ENCODE peak calls at places on chromosomes 5 and 9, in nine cellular contexts. X is right lobe of liver, Y is endothelial cell of umbilical vein, D is fibroblast of lung, I is WERI-Rb-1, C is left ventricle myocardium inferior, K is tibial artery, R is body of pancreas, E is AG10803. Q is an unnamed sample.

GRCh38 chr9:133708770-133709611 is 29.2 kb downstream of the SARDH start:
- DNase-seq in R (peak; percentile 4), X (no peak), Y (no peak), C (no peak), I (peak; percentile 94), D (no peak), E (no peak), K (peak; percentile 54), Q (peak; percentile 78)

GRCh38 chr5:69368458-69369368 is 607 bp downstream of the AK6 start:
- DNase-seq in C (no peak), X (no peak), R (no peak), K (no peak), I (no peak), Y (peak; percentile 59), D (peak; percentile 56), E (no peak), Q (peak; percentile 5)

GRCh38 chr5:56356121-56356875 is 123.2 kb upstream of the ANKRD55 start:
- DNase-seq in K (no peak), C (no peak), E (no peak), Y (peak; percentile 59), X (no peak), D (no peak), I (no peak), R (no peak), Q (peak; percentile 13)

GRCh38 chr5:170791325-170791954 is 7.9 kb downstream of the GABRP start:
- DNase-seq in K (peak; percentile 74), X (peak; percentile 62), Y (peak; percentile 66), E (peak; percentile 56), C (peak; percentile 54), I (peak; percentile 71), D (peak; percentile 54), R (peak; percentile 84), Q (peak; percentile 68)

GRCh38 chr5:173640166-173640804 is 23.8 kb upstream of the BOD1 start:
- DNase-seq in Y (no peak), E (no peak), X (peak; percentile 8), K (no peak), I (no peak), R (no peak), C (no peak), D (no peak), Q (no peak)

GRCh38 chr9:137067860-137068538 is 2.4 kb downstream of the SAPCD2 start:
- DNase-seq in C (peak; percentile 77), I (peak; percentile 86), X (peak; percentile 85), E (peak; percentile 66), D (peak; percentile 76), Y (peak; percentile 74), R (peak; percentile 84), K (peak; percentile 83), Q (peak; percentile 82)

GRCh38 chr9:117526674-117527073 is 111.8 kb upstream of the ASTN2 start:
- DNase-seq in Y (no peak), R (no peak), I (no peak), E (no peak), X (no peak), K (no peak), D (no peak), C (no peak), Q (no peak)

GRCh38 chr5:84430863-84431663 is 46.4 kb upstream of the EDIL3 start:
- DNase-seq in X (no peak), I (no peak), C (no peak), R (no peak), D (no peak), E (peak; percentile 3), Y (no peak), K (no peak), Q (no peak)

GRCh38 chr9:77016526-77017504 is 2.6 kb upstream of the FOXB2 start:
- DNase-seq in R (no peak), K (no peak), I (no peak), E (no peak), D (no peak), X (no peak), Y (no peak), C (no peak), Q (peak; percentile 26)

GRCh38 chr9:123642291-123643278 is 286.6 kb downstream of the CRB2 start:
- DNase-seq in K (peak; percentile 74), E (no peak), C (peak; percentile 36), R (peak; percentile 49), X (no peak), Y (no peak), D (peak; percentile 67), I (peak; percentile 89), Q (no peak)

GRCh38 chr5:4766101-4766500 is 374.0 kb upstream of the ADAMTS16 start:
- DNase-seq in C (no peak), I (no peak), D (no peak), E (no peak), K (no peak), R (no peak), Y (no peak), X (no peak), Q (no peak)

GRCh38 chr5:4907636-4908035 is 232.5 kb upstream of the ADAMTS16 start:
- DNase-seq in R (no peak), E (no peak), C (no peak), Y (no peak), K (no peak), D (no peak), X (no peak), I (no peak), Q (no peak)

GRCh38 chr9:113579270-113580040 is 115.9 kb downstream of the RGS3 start:
- DNase-seq in K (no peak), Y (no peak), R (no peak), C (peak; percentile 63), D (no peak), I (no peak), X (peak; percentile 57), E (no peak), Q (no peak)

GRCh38 chr5:11468334-11469039 is 435.8 kb downstream of the CTNND2 start:
- DNase-seq in K (no peak), D (no peak), R (no peak), Y (no peak), C (no peak), E (no peak), I (no peak), X (no peak), Q (no peak)

GRCh38 chr9:121744002-121744686 is 92.7 kb downstream of the DAB2IP start:
- DNase-seq in R (peak; percentile 76), E (peak; percentile 75), Y (peak; percentile 57), K (peak; percentile 90), X (peak; percentile 80), C (peak; percentile 65), D (peak; percentile 49), I (peak; percentile 80), Q (peak; percentile 51)

GRCh38 chr5:96778409-96778808 is 29.3 kb downstream of the ERAP1 start:
- DNase-seq in E (no peak), D (no peak), X (no peak), C (no peak), I (no peak), R (peak; percentile 39), K (no peak), Y (no peak), Q (no peak)

GRCh38 chr9:128249914-128250838 is 25.6 kb downstream of the GOLGA2 start:
- DNase-seq in E (peak; percentile 55), I (peak; percentile 81), R (peak; percentile 96), Y (peak; percentile 82), X (peak; percentile 79), K (peak; percentile 82), C (peak; percentile 75), D (peak; percentile 47), Q (peak; percentile 99)
- TF ChIP-seq CTCF in E (no peak), I (no peak), R (no peak), Y (no peak), X (no peak), K (no peak), C (no peak), D (no peak), Q (no peak)

GRCh38 chr5:129113867-129114266 is 19.3 kb downstream of the ISOC1 start:
- DNase-seq in R (no peak), I (no peak), X (no peak), Y (no peak), D (no peak), E (no peak), K (no peak), C (no peak), Q (no peak)
- TF ChIP-seq CTCF in R (peak; percentile 20), I (no peak), X (peak; percentile 37), Y (no peak), D (no peak), E (no peak), K (no peak), C (peak; percentile 24), Q (no peak)

GRCh38 chr9:34399729-34400128 is 23.0 kb upstream of the MYORG start:
- DNase-seq in D (no peak), E (no peak), I (no peak), C (no peak), Y (no peak), K (no peak), X (no peak), R (no peak), Q (no peak)

GRCh38 chr9:34403554-34404380 is 27.1 kb upstream of the MYORG start:
- DNase-seq in D (peak; percentile 70), E (peak; percentile 56), Y (peak; percentile 66), X (peak; percentile 84), K (peak; percentile 75), I (peak; percentile 79), C (peak; percentile 59), R (peak; percentile 75), Q (peak; percentile 82)

GRCh38 chr9:34398875-34399274 is 22.2 kb upstream of the MYORG start:
- DNase-seq in I (no peak), K (no peak), X (no peak), C (no peak), Y (no peak), R (no peak), E (no peak), D (no peak), Q (no peak)

GRCh38 chr9:34400686-34401602 is 24.2 kb upstream of the MYORG start:
- DNase-seq in C (no peak), R (no peak), E (no peak), I (no peak), K (no peak), X (no peak), D (no peak), Y (no peak), Q (no peak)

DNA sequence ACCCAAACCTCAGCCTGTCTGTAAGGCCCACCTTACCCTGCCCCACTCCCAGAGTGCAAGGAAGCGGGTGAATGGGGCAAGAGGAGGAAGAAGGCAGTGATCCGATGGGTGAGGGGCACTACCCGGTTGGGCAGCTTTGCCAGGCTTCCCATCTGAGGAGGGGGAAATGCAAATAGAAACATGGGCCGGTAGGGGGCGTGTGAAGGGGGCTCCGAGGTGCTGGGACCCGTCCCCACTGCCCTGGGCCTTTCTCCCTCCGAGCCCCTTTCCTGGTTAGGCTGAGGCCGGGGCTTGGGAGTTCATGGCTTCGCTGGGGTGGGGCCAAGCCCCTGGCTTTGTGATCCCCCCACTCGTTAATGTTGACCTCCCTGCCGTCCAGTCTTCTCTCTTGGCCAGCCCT is 23.6 kb upstream of the MYORG start:
- DNase-seq in R (no peak), K (no peak), I (no peak), X (no peak), C (no peak), D (no peak), Y (no peak), E (no peak), Q (peak; percentile 26)
- TF ChIP-seq CTCF in R (no peak), K (no peak), I (no peak), X (no peak), C (no peak), D (no peak), Y (no peak), E (no peak), Q (no peak)

DNA sequence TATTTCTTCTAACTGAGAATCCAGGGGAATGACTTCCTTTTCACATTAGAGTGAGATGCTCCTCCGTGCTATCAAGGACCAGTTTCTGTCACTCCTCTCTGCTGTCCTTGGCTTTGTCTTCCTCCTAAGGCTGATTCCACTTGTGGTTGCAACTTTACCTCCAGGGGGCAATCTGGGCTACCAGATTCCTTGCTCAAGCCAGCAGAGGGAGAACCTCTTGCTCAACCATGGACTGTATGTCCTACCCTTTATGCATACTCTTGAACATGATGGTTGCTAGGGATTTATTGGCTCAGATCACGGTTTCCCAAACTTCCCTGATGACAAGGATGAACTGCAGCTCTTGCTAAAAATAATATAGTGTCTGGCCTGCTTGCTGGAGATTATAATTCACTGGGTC is 24.0 kb downstream of the NNT start:
- DNase-seq in E (peak; percentile 63), K (no peak), X (no peak), R (peak; percentile 17), Y (peak; percentile 48), D (peak; percentile 79), I (peak; percentile 68), C (no peak), Q (peak; percentile 26)
- TF ChIP-seq CTCF in E (peak; percentile 78), K (peak; percentile 50), X (peak; percentile 43), R (peak; percentile 62), Y (peak; percentile 69), D (peak; percentile 63), I (peak; percentile 86), C (peak; percentile 66), Q (peak; percentile 38)